ENCODE peak calls at places on chromosomes 12 and 14, in six cellular contexts. D, X, U, F, W and I are unnamed samples.

GRCh38 chr12:8018666-8019581 is 13.6 kb upstream of the FOXJ2 start:
- DNase-seq in D (peak; percentile 88), U (no peak), X (no peak), F (peak; percentile 69), W (peak; percentile 17), I (no peak)

GRCh38 chr12:92338671-92339070 is 193.0 kb upstream of the BTG1 start:
- DNase-seq in D (no peak), W (no peak), X (no peak), F (no peak), U (no peak), I (no peak)

GRCh38 chr14:89178802-89179201 is 238.2 kb downstream of the FOXN3 start:
- DNase-seq in F (no peak), X (no peak), U (no peak), D (no peak), W (no peak), I (peak; percentile 1)

GRCh38 chr12:2797721-2798418 is 3.1 kb downstream of the FKBP4 start:
- DNase-seq in X (no peak), U (no peak), D (no peak), W (peak; percentile 69), F (peak; percentile 67), I (no peak)

GRCh38 chr14:23766737-23767401 is 130.7 kb downstream of the DHRS2 start:
- DNase-seq in X (no peak), F (no peak), D (no peak), W (no peak), U (no peak), I (no peak)

GRCh38 chr12:47328831-47329545 is 249.2 kb upstream of the AMIGO2 start:
- DNase-seq in X (no peak), D (no peak), W (no peak), U (no peak), F (no peak), I (peak; percentile 89)

GRCh38 chr12:4270670-4271432 is 2.7 kb upstream of the CCND2 start:
- DNase-seq in F (peak; percentile 71), W (peak; percentile 57), X (peak; percentile 29), U (no peak), D (peak; percentile 74), I (peak; percentile 70)

GRCh38 chr14:61927015-61927414 is 164.8 kb downstream of the SNAPC1 start:
- DNase-seq in W (no peak), D (no peak), U (no peak), F (no peak), X (no peak), I (peak; percentile 69)

GRCh38 chr12:122206111-122206881 is 2.8 kb downstream of the B3GNT4 start:
- DNase-seq in U (no peak), X (no peak), W (no peak), D (no peak), F (no peak), I (no peak)

GRCh38 chr12:39239484-39240143 is 203.3 kb downstream of the KIF21A start:
- DNase-seq in F (no peak), X (no peak), D (peak; percentile 2), W (no peak), U (no peak), I (peak; percentile 48)

GRCh38 chr14:59215353-59215752 is 26.9 kb downstream of the DAAM1 start:
- DNase-seq in U (no peak), D (no peak), W (peak; percentile 79), X (no peak), F (peak; percentile 72), I (no peak)

DNA sequence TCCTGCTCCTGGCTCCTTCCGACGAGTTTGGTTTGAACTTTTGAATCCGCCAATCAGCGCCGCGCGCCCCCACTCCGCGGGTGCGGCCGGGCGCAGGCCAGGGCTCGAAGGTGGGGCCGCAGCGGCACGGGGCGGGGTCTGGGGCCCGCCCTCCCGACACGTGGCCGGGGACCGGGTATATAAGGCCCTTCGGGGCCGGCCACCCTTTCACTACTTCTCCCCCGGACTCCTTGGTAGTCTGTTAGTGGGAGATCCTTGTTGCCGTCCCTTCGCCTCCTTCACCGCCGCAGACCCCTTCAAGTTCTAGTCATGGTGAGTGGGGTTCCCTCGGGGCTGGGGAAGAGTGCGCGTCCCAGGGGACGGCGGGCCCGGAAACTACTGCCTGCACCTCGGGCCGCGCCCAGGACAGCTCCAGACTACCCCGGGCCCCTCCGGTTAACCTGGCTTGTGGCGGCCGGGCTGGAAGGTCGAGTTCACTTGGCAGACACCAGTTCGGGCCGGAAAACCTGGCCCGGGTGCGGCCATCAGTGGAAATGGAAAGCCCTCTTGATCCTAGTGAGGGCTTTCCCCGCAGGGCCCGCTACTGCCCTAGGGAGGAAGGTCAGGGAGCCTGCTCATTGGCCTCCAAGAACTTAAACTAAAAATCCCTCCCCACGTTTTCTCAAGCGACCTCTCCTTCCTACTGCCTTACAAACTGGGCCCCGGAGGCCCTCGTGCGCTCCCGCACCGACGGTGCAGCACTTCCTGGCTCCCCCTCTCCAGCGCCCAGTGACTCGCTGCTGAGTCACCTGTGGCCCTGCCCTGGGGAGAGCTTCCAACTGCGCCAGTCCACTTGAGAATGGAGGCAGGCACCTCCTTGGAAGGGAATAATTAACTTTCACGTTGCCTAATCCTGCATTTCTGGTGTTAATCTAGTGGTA is at the start of gene TUBA1C:
- DNase-seq in W (peak; percentile 95), U (peak; percentile 91), D (peak; percentile 95), F (peak; percentile 96), X (peak; percentile 81), I (peak; percentile 82)
- H3K4me1 ChIP-seq in W (peaks cover 21% of the 10 kb centered on the region), U (peaks cover 36% of the 10 kb centered on the region), D (peaks cover 25% of the 10 kb centered on the region), F (no peaks in the 10 kb centered on the region), X (peaks cover 10% of the 10 kb centered on the region), I (peaks cover 37% of the 10 kb centered on the region)

GRCh38 chr14:75660630-75661498 is at the start of the genes ERG28 and TTLL5:
- DNase-seq in D (peak; percentile 98), W (peak; percentile 96), F (peak; percentile 98), X (peak; percentile 94), U (peak; percentile 99), I (peak; percentile 99)
- TF ChIP-seq CTCF in D (no peak), W (no peak), F (no peak), X (no peak), U (no peak), I (no peak)

DNA sequence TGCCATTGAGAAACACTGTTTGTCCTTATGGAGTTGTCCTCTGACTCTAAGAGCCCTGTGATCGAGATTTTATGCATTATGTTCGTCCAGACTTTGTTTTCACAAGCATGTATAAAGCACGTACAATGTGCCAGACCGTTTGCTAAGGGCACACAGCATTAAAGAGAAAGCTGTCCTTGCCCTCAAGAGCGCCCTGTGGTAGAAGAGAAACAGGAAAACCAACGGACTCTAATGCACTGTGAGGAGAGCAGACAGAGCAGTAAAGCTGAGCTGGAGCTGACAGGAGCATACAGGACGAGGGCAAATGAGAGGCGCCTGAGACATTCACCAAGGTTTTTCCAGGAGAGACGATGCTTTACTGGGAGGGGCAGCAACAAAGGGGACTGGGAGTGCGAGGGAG is 66.2 kb upstream of the OVCH1 start:
- DNase-seq in X (no peak), W (no peak), D (no peak), F (no peak), U (no peak), I (no peak)
- H3K4me1 ChIP-seq in X (no peaks in the 10 kb centered on the region), W (peaks cover 42% of the 10 kb centered on the region), D (peaks cover 3% of the 10 kb centered on the region), F (no peaks in the 10 kb centered on the region), U (no peaks in the 10 kb centered on the region), I (no peaks in the 10 kb centered on the region)

GRCh38 chr12:78271546-78271945 is 440.9 kb downstream of the NAV3 start:
- DNase-seq in W (no peak), U (no peak), F (no peak), X (no peak), D (no peak), I (no peak)
- TF ChIP-seq CTCF in W (no peak), U (no peak), F (no peak), X (no peak), D (no peak), I (no peak)

GRCh38 chr12:132525833-132526455 is 36.0 kb downstream of the FBRSL1 start:
- DNase-seq in X (no peak), W (no peak), U (no peak), F (no peak), D (peak; percentile 53), I (no peak)
- H3K4me1 ChIP-seq in X (peaks cover 8% of the 10 kb centered on the region), W (peaks cover 15% of the 10 kb centered on the region), U (peaks cover 44% of the 10 kb centered on the region), F (no peaks in the 10 kb centered on the region), D (peaks cover 10% of the 10 kb centered on the region), I (no peaks in the 10 kb centered on the region)

DNA sequence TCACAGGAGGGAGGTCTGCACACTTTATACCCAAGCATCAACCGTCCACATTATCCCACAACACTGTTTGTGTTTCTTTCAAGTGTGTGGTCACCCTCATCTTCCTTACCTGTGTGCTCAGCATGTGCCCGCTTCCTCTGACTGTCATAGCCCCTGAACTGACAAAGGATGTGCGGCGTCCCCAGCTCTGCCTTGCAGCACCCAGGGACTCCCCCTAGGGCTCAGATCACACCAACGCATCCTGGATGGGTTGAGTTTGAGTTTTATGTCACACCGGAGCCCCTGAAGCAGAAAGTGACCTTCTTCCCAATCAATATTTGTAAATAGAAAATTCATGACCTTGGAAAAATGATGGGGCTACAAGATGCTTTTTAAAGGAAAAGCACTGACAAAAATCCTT is 770.7 kb upstream of the TMEM132C start:
- DNase-seq in W (no peak), D (peak; percentile 40), X (no peak), F (no peak), U (no peak), I (no peak)
- TF ChIP-seq CTCF in W (no peak), D (peak; percentile 56), X (no peak), F (no peak), U (no peak), I (no peak)